ENCODE peak calls at places on chromosomes 6 and 20, in six cellular contexts. W is PC-3, B is cardiac fibroblast, Z is ovary, F is esophagus muscularis mucosa, J is prostate gland. D is an unnamed sample.

GRCh38 chr6:42281570-42281969 is 63.9 kb upstream of the MRPS10 start:
- DNase-seq in W (no peak), B (no peak), Z (no peak), F (no peak), J (no peak), D (no peak)

GRCh38 chr20:57033994-57034393 is 232.4 kb downstream of the BMP7 start:
- DNase-seq in W (peak; percentile 46), B (no peak), Z (no peak), F (no peak), J (no peak), D (no peak)

GRCh38 chr20:1657556-1658334 is at the start of gene SIRPG:
- DNase-seq in W (no peak), B (no peak), Z (no peak), F (peak; percentile 74), J (no peak), D (no peak)

GRCh38 chr20:37271421-37271768 is 9.8 kb upstream of the GHRH start:
- DNase-seq in W (no peak), B (no peak), Z (no peak), F (no peak), J (no peak), D (no peak)

GRCh38 chr20:40686893-40687292 is 2.1 kb downstream of the MAFB start:
- DNase-seq in W (no peak), B (no peak), Z (no peak), F (no peak), J (no peak), D (no peak)

GRCh38 chr6:119158057-119158848 is 79.8 kb upstream of the FAM184A start:
- DNase-seq in W (no peak), B (peak; percentile 71), Z (no peak), F (no peak), J (no peak), D (peak; percentile 94)

GRCh38 chr6:52573295-52573694 is 3.6 kb downstream of the TRAM2 start:
- DNase-seq in W (peak; percentile 29), B (peak; percentile 59), Z (no peak), F (no peak), J (no peak), D (peak; percentile 27)

GRCh38 chr6:139711714-139712585 is 337.5 kb upstream of the CITED2 start:
- DNase-seq in W (peak; percentile 37), B (peak; percentile 77), Z (no peak), F (no peak), J (no peak), D (peak; percentile 70)

GRCh38 chr6:68689910-68690309 is 54.8 kb downstream of the ADGRB3 start:
- DNase-seq in W (no peak), B (peak; percentile 18), Z (no peak), F (no peak), J (no peak), D (no peak)

GRCh38 chr6:168865-169455 is 123.3 kb upstream of the DUSP22 start:
- DNase-seq in W (peak; percentile 81), B (peak; percentile 72), Z (no peak), F (no peak), J (no peak), D (peak; percentile 16)

GRCh38 chr6:25956231-25956630 is 6.4 kb upstream of the TRIM38 start:
- DNase-seq in W (no peak), B (no peak), Z (no peak), F (no peak), J (no peak), D (no peak)

GRCh38 chr6:134176283-134176975 is 124.0 kb upstream of the SLC2A12 start:
- DNase-seq in W (peak; percentile 21), B (peak; percentile 35), Z (peak; percentile 78), F (no peak), J (peak; percentile 26), D (peak; percentile 55)

GRCh38 chr6:140879861-140880260 is 1252.9 kb upstream of the GJE1 start:
- DNase-seq in W (peak; percentile 63), B (peak; percentile 80), Z (no peak), F (no peak), J (no peak), D (peak; percentile 82)

GRCh38 chr20:297925-298754 is 770 bp downstream of the ZCCHC3 start:
- DNase-seq in W (peak; percentile 66), B (peak; percentile 78), Z (peak; percentile 71), F (no peak), J (peak; percentile 53), D (peak; percentile 84)

GRCh38 chr20:61692476-61692875 is 373.2 kb downstream of the TAF4 start:
- DNase-seq in W (no peak), B (no peak), Z (no peak), F (no peak), J (no peak), D (peak; percentile 38)

GRCh38 chr20:50379049-50379990 is 130.9 kb upstream of the PTPN1 start:
- DNase-seq in W (no peak), B (peak; percentile 91), Z (peak; percentile 95), F (peak; percentile 98), J (peak; percentile 76), D (peak; percentile 96)
- H3K4me3 ChIP-seq in W (no peak overlapping the region), B (no peak overlapping the region), Z (no peak overlapping the region), F (peak overlapping the region; percentile 25), J (no peak overlapping the region), D (peak overlapping the region; percentile 36)

GRCh38 chr6:128516514-128516898 is 3.9 kb downstream of the PTPRK start:
- DNase-seq in W (peak; percentile 54), B (peak; percentile 56), Z (no peak), F (no peak), J (no peak), D (no peak)
- TF ChIP-seq CTCF in W (peak; percentile 52), B (peak; percentile 37), Z (no peak), F (no peak), J (no peak), D (peak; percentile 16)

DNA sequence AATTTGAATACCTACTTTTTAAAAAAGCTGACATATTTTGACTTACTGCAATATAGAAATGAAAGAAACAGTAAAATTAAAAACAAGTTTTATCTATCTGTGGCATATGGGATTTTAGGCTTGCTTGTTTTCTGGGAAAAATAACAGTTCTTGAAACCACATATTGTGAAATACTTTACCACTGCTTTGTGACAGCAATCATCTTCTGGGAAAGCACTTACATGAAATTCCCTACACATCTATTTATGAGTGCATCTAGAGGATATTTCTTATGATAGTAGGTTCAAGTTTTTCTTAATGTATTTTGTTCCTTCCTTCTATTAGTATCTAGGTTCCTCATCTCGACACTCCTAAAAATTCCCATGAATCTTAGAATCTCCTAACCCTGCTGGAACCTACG is 75.2 kb downstream of the STXBP5 start:
- DNase-seq in W (no peak), B (peak; percentile 65), Z (no peak), F (no peak), J (no peak), D (peak; percentile 29)
- H3K4me3 ChIP-seq in W (no peak overlapping the region), B (no peak overlapping the region), Z (no peak overlapping the region), F (no peak overlapping the region), J (no peak overlapping the region), D (no peak overlapping the region)

GRCh38 chr6:88970301-88970700 is 6.9 kb upstream of the RNGTT start:
- DNase-seq in W (no peak), B (no peak), Z (no peak), F (no peak), J (no peak), D (no peak)

GRCh38 chr6:88964509-88964908 is 1.1 kb upstream of the RNGTT start:
- DNase-seq in W (no peak), B (no peak), Z (no peak), F (no peak), J (no peak), D (no peak)

GRCh38 chr6:88965691-88966090 is 2.3 kb upstream of the RNGTT start:
- DNase-seq in W (no peak), B (no peak), Z (no peak), F (no peak), J (no peak), D (no peak)

GRCh38 chr6:88963139-88964090 is at the start of gene RNGTT:
- DNase-seq in W (peak; percentile 93), B (peak; percentile 98), Z (peak; percentile 99), F (peak; percentile 100), J (peak; percentile 98), D (peak; percentile 96)

DNA sequence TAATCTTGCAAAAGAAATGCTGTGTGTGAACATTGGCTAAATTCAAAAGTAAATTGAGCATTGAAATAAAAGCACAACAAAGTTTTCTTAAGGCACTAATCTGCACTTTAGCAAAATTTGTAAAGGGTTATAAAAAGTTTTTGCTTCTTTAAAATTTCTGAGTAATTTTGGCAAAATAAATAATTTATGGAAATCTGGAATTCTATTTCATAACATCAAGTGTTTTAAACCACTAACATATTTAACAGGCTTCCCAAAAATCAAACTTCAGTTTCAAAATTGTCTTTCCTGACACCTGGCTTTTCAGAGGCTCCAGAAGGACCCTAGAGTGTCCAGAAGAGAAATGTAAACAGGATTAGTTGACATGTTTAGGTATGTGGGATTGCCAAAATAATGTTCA is 4.5 kb upstream of the RNGTT start:
- DNase-seq in W (no peak), B (no peak), Z (no peak), F (no peak), J (no peak), D (no peak)
- TF ChIP-seq CTCF in W (no peak), B (no peak), Z (no peak), F (no peak), J (no peak), D (no peak)

GRCh38 chr6:169108753-169109152 is 144.9 kb downstream of the THBS2 start:
- DNase-seq in W (no peak), B (no peak), Z (no peak), F (no peak), J (no peak), D (no peak)
- H3K4me3 ChIP-seq in W (no peak overlapping the region), B (no peak overlapping the region), Z (no peak overlapping the region), F (no peak overlapping the region), J (no peak overlapping the region), D (no peak overlapping the region)

DNA sequence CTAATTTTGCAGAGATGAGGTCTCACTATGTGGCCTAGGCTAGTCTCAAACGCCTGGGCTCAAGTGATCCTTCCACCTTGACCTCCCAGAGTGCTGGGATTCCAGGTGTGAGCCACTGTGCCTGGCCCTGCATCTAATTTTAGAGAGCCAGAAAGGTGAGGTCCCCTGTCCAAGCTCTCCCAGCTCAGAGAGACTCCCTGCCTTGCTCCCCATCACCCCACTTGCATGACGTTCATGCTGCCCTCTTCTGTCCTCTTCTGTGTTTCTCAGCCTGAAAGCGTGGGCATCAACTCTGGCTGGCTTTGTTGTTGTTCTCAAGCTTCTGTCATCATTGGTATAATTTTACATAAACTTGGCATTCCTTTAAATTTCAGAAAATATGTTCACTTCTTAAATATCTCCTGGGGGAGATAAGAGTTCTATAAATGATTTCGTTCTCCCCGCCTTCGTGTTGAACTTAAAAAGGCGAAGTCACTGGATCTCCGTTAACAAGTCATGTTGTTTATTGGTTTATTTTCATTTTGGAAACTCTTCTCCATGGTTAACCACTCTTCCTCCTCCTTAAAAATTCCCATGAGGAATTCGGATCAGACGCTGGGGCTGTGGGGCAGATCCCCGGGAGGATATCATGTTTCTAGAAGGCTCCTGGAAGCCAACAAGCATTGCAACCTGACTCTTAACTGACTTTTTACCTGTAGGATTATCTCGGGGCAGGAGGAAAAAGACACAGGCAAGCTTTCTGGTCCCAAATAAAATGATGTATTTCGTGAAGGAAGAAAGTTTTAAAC is 13.2 kb upstream of the PARD6B start:
- DNase-seq in W (no peak), B (no peak), Z (no peak), F (no peak), J (no peak), D (peak; percentile 55)
- TF ChIP-seq CTCF in W (peak; percentile 40), B (no peak), Z (no peak), F (no peak), J (no peak), D (no peak)